ENCODE peak calls at places on chromosomes 4 and X, in nine cellular contexts. I, Q, L, U, X, W, E, H and R are unnamed samples.

GRCh38 chr4:182554736-182555135 is 311.5 kb downstream of the TENM3 start:
- DNase-seq in I (no peak), Q (no peak), L (no peak), U (no peak), X (no peak), W (no peak), E (no peak), H (no peak), R (no peak)

GRCh38 chrX:110665636-110666035 is 130.0 kb downstream of the CHRDL1 start:
- DNase-seq in I (peak), Q (no peak), L (no peak), U (no peak), X (no peak), W (peak), E (peak), H (no peak), R (peak)

GRCh38 chr4:184193556-184194525 is 23.8 kb downstream of the ENPP6 start:
- DNase-seq in I (no peak), Q (no peak), L (no peak), U (no peak), X (no peak), W (no peak), E (no peak), H (no peak), R (no peak)

GRCh38 chr4:145481942-145482208 is 222 bp downstream of the SMAD1 start:
- DNase-seq in I (no peak), Q (no peak), L (no peak), U (no peak), X (no peak), W (no peak), E (no peak), H (no peak), R (no peak)

GRCh38 chr4:87465739-87466366 is 43.5 kb downstream of the NUDT9 start:
- DNase-seq in I (no peak), Q (no peak), L (no peak), U (no peak), X (no peak), W (no peak), E (peak), H (no peak), R (no peak)

GRCh38 chrX:13938766-13939530 is 90.7 kb downstream of the GEMIN8 start:
- DNase-seq in I (peak), Q (no peak), L (no peak), U (no peak), X (no peak), W (no peak), E (no peak), H (no peak), R (no peak)

GRCh38 chr4:76733380-76733779 is 164.6 kb downstream of the SOWAHB start:
- DNase-seq in I (peak), Q (no peak), L (no peak), U (no peak), X (no peak), W (peak), E (no peak), H (no peak), R (no peak)

GRCh38 chrX:76850851-76851250 is 423.3 kb downstream of the MAGEE1 start:
- DNase-seq in I (no peak), Q (no peak), L (no peak), U (no peak), X (no peak), W (no peak), E (no peak), H (no peak), R (no peak)

GRCh38 chr4:92175250-92175649 is 128.5 kb upstream of the GRID2 start:
- DNase-seq in I (no peak), Q (no peak), L (no peak), U (no peak), X (no peak), W (no peak), E (no peak), H (no peak), R (no peak)

GRCh38 chrX:55486736-55487135 is 2.9 kb downstream of the USP51 start:
- DNase-seq in I (no peak), Q (peak), L (no peak), U (peak), X (no peak), W (no peak), E (no peak), H (no peak), R (no peak)

GRCh38 chr4:6193399-6193798 is 7.0 kb downstream of the JAKMIP1 start:
- DNase-seq in I (no peak), Q (peak), L (no peak), U (peak), X (no peak), W (no peak), E (no peak), H (no peak), R (no peak)

GRCh38 chrX:100449696-100450606 is 39.9 kb upstream of the PCDH19 start:
- DNase-seq in I (no peak), Q (no peak), L (no peak), U (no peak), X (no peak), W (no peak), E (no peak), H (no peak), R (peak)

GRCh38 chr4:142516686-142517145 is 329.4 kb downstream of the INPP4B start:
- DNase-seq in I (no peak), Q (no peak), L (no peak), U (no peak), X (no peak), W (no peak), E (no peak), H (no peak), R (peak)

GRCh38 chr4:22458112-22458511 is 57.8 kb downstream of the ADGRA3 start:
- DNase-seq in I (peak), Q (no peak), L (no peak), U (no peak), X (no peak), W (no peak), E (no peak), H (no peak), R (no peak)

GRCh38 chr4:120722655-120723054 is 199.9 kb downstream of the PRDM5 start:
- DNase-seq in I (no peak), Q (no peak), L (no peak), U (no peak), X (no peak), W (no peak), E (no peak), H (no peak), R (no peak)

GRCh38 chr4:33395731-33396485 is 2675.7 kb downstream of the PCDH7 start:
- DNase-seq in I (peak), Q (no peak), L (no peak), U (no peak), X (no peak), W (no peak), E (no peak), H (no peak), R (no peak)

GRCh38 chr4:188178276-188178675 is 39.0 kb downstream of the TRIML1 start:
- DNase-seq in I (no peak), Q (no peak), L (no peak), U (no peak), X (no peak), W (no peak), E (no peak), H (no peak), R (no peak)

GRCh38 chrX:37380256-37380655 is 31.1 kb downstream of the PRRG1 start:
- DNase-seq in I (no peak), Q (no peak), L (no peak), U (no peak), X (no peak), W (no peak), E (no peak), H (no peak), R (no peak)

GRCh38 chr4:184471872-184472539 is 2.3 kb downstream of the IRF2 start:
- DNase-seq in I (no peak), Q (no peak), L (no peak), U (no peak), X (no peak), W (no peak), E (peak), H (no peak), R (no peak)

GRCh38 chr4:175070444-175070843 is 152.3 kb downstream of the ADAM29 start:
- DNase-seq in I (no peak), Q (no peak), L (no peak), U (no peak), X (no peak), W (no peak), E (no peak), H (no peak), R (no peak)

GRCh38 chr4:131613086-131613823 is 1535.8 kb upstream of the PCDH10 start:
- DNase-seq in I (no peak), Q (no peak), L (no peak), U (no peak), X (no peak), W (no peak), E (no peak), H (no peak), R (no peak)

GRCh38 chr4:128758314-128758922 is 51.1 kb upstream of the JADE1 start:
- DNase-seq in I (no peak), Q (no peak), L (no peak), U (no peak), X (no peak), W (no peak), E (no peak), H (no peak), R (no peak)

GRCh38 chr4:156764145-156764544 is 207.5 kb downstream of the PDGFC start:
- DNase-seq in I (no peak), Q (no peak), L (no peak), U (no peak), X (no peak), W (no peak), E (no peak), H (no peak), R (no peak)

GRCh38 chrX:13048265-13048664 is 3.8 kb upstream of the FAM9C start:
- DNase-seq in I (no peak), Q (no peak), L (no peak), U (no peak), X (no peak), W (no peak), E (peak), H (no peak), R (no peak)

GRCh38 chrX:74450803-74451449 is 29.6 kb downstream of the SLC16A2 start:
- DNase-seq in I (no peak), Q (no peak), L (peak), U (no peak), X (no peak), W (no peak), E (peak), H (no peak), R (no peak)

GRCh38 chr4:178784491-178784890 is 1342.3 kb upstream of the AGA start:
- DNase-seq in I (no peak), Q (no peak), L (no peak), U (no peak), X (no peak), W (no peak), E (no peak), H (no peak), R (no peak)

GRCh38 chr4:104592894-104593470 is 98.3 kb upstream of the CXXC4 start:
- DNase-seq in I (no peak), Q (no peak), L (no peak), U (no peak), X (no peak), W (no peak), E (no peak), H (no peak), R (no peak)

GRCh38 chr4:139030614-139031235 is 15.1 kb downstream of the NOCT start:
- DNase-seq in I (peak), Q (peak), L (no peak), U (peak), X (peak), W (peak), E (peak), H (peak), R (no peak)

GRCh38 chr4:154039435-154040061 is 250.7 kb upstream of the SFRP2 start:
- DNase-seq in I (no peak), Q (no peak), L (no peak), U (no peak), X (no peak), W (no peak), E (no peak), H (no peak), R (no peak)

GRCh38 chr4:79014230-79014629 is 75.0 kb upstream of the PAQR3 start:
- DNase-seq in I (no peak), Q (no peak), L (no peak), U (no peak), X (no peak), W (no peak), E (no peak), H (no peak), R (no peak)

GRCh38 chr4:176063718-176064117 is 1.9 kb upstream of the WDR17 start:
- DNase-seq in I (no peak), Q (no peak), L (no peak), U (no peak), X (no peak), W (no peak), E (no peak), H (no peak), R (no peak)

GRCh38 chr4:107647591-107647990 is 72.4 kb downstream of the PAPSS1 start:
- DNase-seq in I (no peak), Q (no peak), L (no peak), U (no peak), X (no peak), W (no peak), E (no peak), H (no peak), R (no peak)

GRCh38 chr4:39365360-39365759 is 802 bp downstream of the RFC1 start:
- DNase-seq in I (no peak), Q (no peak), L (no peak), U (no peak), X (no peak), W (no peak), E (no peak), H (no peak), R (no peak)

GRCh38 chr4:78552398-78553396 is 1.1 kb downstream of the ANXA3 start:
- DNase-seq in I (peak), Q (no peak), L (no peak), U (no peak), X (no peak), W (no peak), E (no peak), H (no peak), R (no peak)

GRCh38 chr4:88033309-88033708 is 25.9 kb downstream of the PKD2 start:
- DNase-seq in I (peak), Q (no peak), L (no peak), U (no peak), X (no peak), W (peak), E (peak), H (no peak), R (peak)

GRCh38 chr4:146041139-146042004 is 102.7 kb upstream of the ZNF827 start:
- DNase-seq in I (no peak), Q (no peak), L (no peak), U (no peak), X (no peak), W (no peak), E (no peak), H (no peak), R (no peak)

GRCh38 chrX:43655961-43656494 is at the start of gene MAOA:
- DNase-seq in I (peak), Q (peak), L (peak), U (peak), X (peak), W (peak), E (no peak), H (peak), R (peak)

GRCh38 chrX:130028196-130028595 is 45.8 kb downstream of the BCORL1 start:
- DNase-seq in I (peak), Q (no peak), L (no peak), U (no peak), X (no peak), W (peak), E (peak), H (no peak), R (peak)

GRCh38 chrX:66015906-66016689 is 23.8 kb downstream of the VSIG4 start:
- DNase-seq in I (no peak), Q (no peak), L (no peak), U (no peak), X (no peak), W (no peak), E (no peak), H (no peak), R (no peak)
- H3K27ac ChIP-seq in I (no peak), Q (no peak), L (no peak), U (no peak), X (no peak), W (no peak), E (no peak), H (no peak), R (no peak)

DNA sequence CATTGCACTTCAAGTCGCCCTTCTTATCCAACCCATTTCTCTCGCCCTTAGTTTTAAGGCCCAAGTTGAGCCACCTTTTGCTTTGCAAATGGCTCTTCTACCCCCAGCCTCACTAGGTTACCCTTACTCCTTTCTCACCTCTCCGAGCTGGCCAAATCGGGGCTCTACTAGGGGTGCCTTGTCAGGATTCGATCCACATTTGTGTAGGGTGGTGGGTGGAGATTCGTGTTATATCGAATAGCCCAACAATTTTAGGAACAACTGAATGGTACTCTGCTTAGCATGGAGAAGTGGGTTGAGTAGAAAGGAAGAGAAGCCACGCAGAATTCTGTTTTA is 3.5 kb downstream of the SLIT2 start:
- DNase-seq in I (no peak), Q (no peak), L (no peak), U (no peak), X (no peak), W (no peak), E (no peak), H (no peak), R (no peak)
- H3K4me3 ChIP-seq in I (peak), Q (peak), L (peak), U (peak), X (peak), W (peak), E (peak), H (peak), R (peak)

DNA sequence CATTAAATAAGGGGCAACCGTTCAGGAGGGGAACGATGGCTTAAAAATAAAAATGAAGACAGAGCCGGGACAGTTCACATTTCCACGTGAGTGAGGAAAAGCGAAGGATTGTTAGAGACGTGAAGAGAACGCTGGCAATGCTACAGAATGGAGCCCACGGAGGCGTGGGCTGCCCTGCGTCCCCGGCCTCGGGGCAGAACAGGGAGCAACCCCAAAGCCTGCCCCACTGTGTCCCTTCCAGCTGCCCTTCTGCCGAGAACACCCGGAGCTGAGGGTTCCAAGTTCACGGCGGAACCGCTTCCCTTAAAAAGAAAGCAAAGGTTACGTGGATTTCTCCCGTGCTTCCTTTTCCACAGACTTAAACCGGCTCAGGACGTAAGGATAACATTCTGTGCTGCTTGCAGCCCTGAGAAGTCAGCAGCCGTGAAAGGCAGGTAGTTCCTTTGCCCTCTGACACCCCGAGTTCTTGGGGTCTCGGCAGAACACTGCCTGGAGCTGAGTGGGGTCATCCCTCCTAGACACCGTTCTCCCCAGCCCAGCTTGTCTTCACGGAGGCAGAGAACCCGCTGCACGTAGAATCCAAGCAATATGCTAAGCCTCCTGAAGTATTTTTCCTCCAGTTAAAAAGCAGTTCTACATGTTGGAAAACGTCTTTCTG is 14.2 kb downstream of the DHRSX start:
- DNase-seq in I (no peak), Q (no peak), L (no peak), U (no peak), X (no peak), W (no peak), E (no peak), H (no peak), R (no peak)
- H3K27ac ChIP-seq in I (no peak), Q (no peak), L (peak), U (no peak), X (no peak), W (no peak), E (no peak), H (peak), R (peak)

DNA sequence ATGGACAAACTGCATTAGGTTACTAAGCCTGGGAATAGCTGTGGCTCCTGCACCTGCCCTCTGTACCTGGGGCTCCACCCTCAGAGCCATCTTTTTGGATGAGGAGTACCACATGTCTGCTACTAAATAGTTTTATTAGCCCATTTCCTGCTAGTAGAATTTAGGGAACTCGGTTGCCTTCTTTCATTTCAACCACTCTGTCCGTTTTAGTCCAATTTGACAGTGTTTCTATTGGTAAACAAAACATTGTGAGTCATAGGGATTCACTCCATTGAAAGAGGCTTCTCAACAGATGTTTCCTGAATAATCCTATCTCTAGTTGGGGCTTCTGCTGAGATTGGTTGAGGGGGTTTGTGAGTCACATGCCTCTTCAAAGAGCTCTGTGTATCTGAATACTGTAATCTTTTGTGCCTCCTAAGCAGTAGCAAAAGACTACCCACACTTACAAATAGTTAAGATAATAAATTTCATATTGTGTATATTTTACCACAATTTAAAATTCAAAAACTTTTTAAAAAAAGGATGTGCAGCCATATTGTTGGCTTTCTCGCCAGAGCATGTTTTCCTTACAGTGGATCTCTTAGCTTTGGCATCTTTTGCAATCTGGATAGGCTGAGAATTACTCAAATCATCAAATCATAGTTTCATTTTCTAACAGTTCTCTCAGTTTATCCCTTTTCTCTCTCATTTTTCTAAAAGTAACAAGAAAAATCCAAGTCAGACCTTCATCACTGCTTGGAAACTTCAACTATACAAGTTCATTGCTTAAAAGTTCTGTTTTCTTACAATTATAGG is 9.9 kb downstream of the FAM200B start:
- DNase-seq in I (no peak), Q (no peak), L (no peak), U (no peak), X (no peak), W (no peak), E (peak), H (no peak), R (no peak)
- H3K4me3 ChIP-seq in I (no peak), Q (no peak), L (no peak), U (no peak), X (no peak), W (no peak), E (no peak), H (no peak), R (no peak)

GRCh38 chrX:105823092-105823454 is 734 bp downstream of the NRK start:
- DNase-seq in I (no peak), Q (no peak), L (no peak), U (no peak), X (no peak), W (no peak), E (no peak), H (no peak), R (no peak)
- H3K27ac ChIP-seq in I (no peak), Q (peak), L (no peak), U (peak), X (no peak), W (no peak), E (no peak), H (no peak), R (peak)

DNA sequence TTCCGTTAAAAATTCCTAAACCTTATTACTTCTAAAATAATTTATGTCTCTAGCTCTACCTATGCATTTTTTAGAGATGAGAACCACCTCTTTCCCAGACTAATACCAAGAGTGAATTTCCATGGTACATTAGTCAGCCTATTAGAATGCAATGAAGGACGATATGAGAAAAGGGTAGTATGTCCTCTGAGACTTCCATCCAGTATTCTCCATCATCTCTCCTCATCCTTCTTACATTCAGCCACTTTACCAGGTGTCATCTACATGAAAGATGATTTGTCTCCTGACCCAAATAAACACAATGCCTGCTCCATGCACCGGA is 97.8 kb downstream of the MAB21L2 start:
- DNase-seq in I (no peak), Q (no peak), L (no peak), U (no peak), X (no peak), W (no peak), E (no peak), H (no peak), R (no peak)
- H3K4me3 ChIP-seq in I (no peak), Q (no peak), L (no peak), U (no peak), X (no peak), W (no peak), E (no peak), H (no peak), R (no peak)